ENCODE peak calls at places on chromosome 10, in six cellular contexts. Y is hepatocyte, A is cardiac muscle cell, K is astrocyte, T is body of pancreas, J is ovary. G is an unnamed sample.

GRCh38 chr10:123838596-123839310 is 52.9 kb downstream of the CPXM2 start:
- DNase-seq in Y (no peak), A (no peak), K (no peak), T (no peak), J (no peak), G (no peak)

GRCh38 chr10:7819126-7819470 is 793 bp downstream of the TAF3 start:
- DNase-seq in Y (peak; percentile 81), A (peak; percentile 67), K (peak; percentile 25), T (peak; percentile 53), J (no peak), G (no peak)

GRCh38 chr10:24208661-24209420 is at the start of gene KIAA1217:
- DNase-seq in Y (peak; percentile 75), A (peak; percentile 71), K (peak; percentile 46), T (peak; percentile 62), J (peak; percentile 60), G (no peak)

GRCh38 chr10:78458983-78459638 is 425.4 kb downstream of the RPS24 start:
- DNase-seq in Y (peak; percentile 69), A (no peak), K (peak; percentile 91), T (peak; percentile 48), J (no peak), G (peak; percentile 57)

GRCh38 chr10:82890573-82890972 is 1015.6 kb downstream of the NRG3 start:
- DNase-seq in Y (no peak), A (no peak), K (no peak), T (no peak), J (no peak), G (no peak)

GRCh38 chr10:118595598-118596425 is at the start of gene PRLHR:
- DNase-seq in Y (peak; percentile 74), A (peak; percentile 89), K (peak; percentile 10), T (peak; percentile 57), J (peak; percentile 57), G (no peak)

GRCh38 chr10:101062231-101063161 is 707 bp downstream of the KAZALD1 start:
- DNase-seq in Y (peak; percentile 89), A (peak; percentile 88), K (no peak), T (peak; percentile 62), J (peak; percentile 57), G (no peak)

GRCh38 chr10:17138450-17139062 is 8.9 kb upstream of the CUBN start:
- DNase-seq in Y (no peak), A (no peak), K (no peak), T (no peak), J (no peak), G (no peak)

GRCh38 chr10:60663850-60664249 is 114.4 kb upstream of the CDK1 start:
- DNase-seq in Y (no peak), A (no peak), K (no peak), T (no peak), J (no peak), G (no peak)

GRCh38 chr10:53469383-53469782 is 696.8 kb upstream of the MBL2 start:
- DNase-seq in Y (no peak), A (no peak), K (no peak), T (no peak), J (no peak), G (no peak)

GRCh38 chr10:42491801-42492200 is 146.6 kb downstream of the ZNF33B start:
- DNase-seq in Y (no peak), A (no peak), K (no peak), T (no peak), J (no peak), G (no peak)

GRCh38 chr10:42491001-42491592 is 147.3 kb downstream of the ZNF33B start:
- DNase-seq in Y (no peak), A (no peak), K (peak; percentile 1), T (no peak), J (no peak), G (no peak)

GRCh38 chr10:42488416-42488815 is 150.0 kb downstream of the ZNF33B start:
- DNase-seq in Y (no peak), A (no peak), K (no peak), T (no peak), J (no peak), G (no peak)

GRCh38 chr10:42490368-42490767 is 148.0 kb downstream of the ZNF33B start:
- DNase-seq in Y (no peak), A (no peak), K (no peak), T (no peak), J (no peak), G (no peak)
- H3K4me3 ChIP-seq in Y (no peak overlapping the region), A (no peak overlapping the region), K (no peak overlapping the region), T (no peak overlapping the region), J (no peak overlapping the region), G (no peak overlapping the region)

GRCh38 chr10:93745411-93746065 is 12.2 kb upstream of the LGI1 start:
- DNase-seq in Y (no peak), A (peak; percentile 45), K (no peak), T (no peak), J (no peak), G (no peak)
- TF ChIP-seq CTCF in Y (peak; percentile 36), A (peak; percentile 42), K (peak; percentile 31), T (no peak), J (no peak), G (peak; percentile 20)

GRCh38 chr10:97433430-97434001 is 7.5 kb downstream of the PGAM1 start:
- DNase-seq in Y (no peak), A (no peak), K (no peak), T (no peak), J (no peak), G (no peak)
- H3K36me3 ChIP-seq in Y (no peaks in the 10 kb centered on the region), A (peaks cover 64% of the 10 kb centered on the region), K (peaks cover 40% of the 10 kb centered on the region), T (peaks cover 29% of the 10 kb centered on the region), J (no peaks in the 10 kb centered on the region), G (peaks cover 2% of the 10 kb centered on the region)

DNA sequence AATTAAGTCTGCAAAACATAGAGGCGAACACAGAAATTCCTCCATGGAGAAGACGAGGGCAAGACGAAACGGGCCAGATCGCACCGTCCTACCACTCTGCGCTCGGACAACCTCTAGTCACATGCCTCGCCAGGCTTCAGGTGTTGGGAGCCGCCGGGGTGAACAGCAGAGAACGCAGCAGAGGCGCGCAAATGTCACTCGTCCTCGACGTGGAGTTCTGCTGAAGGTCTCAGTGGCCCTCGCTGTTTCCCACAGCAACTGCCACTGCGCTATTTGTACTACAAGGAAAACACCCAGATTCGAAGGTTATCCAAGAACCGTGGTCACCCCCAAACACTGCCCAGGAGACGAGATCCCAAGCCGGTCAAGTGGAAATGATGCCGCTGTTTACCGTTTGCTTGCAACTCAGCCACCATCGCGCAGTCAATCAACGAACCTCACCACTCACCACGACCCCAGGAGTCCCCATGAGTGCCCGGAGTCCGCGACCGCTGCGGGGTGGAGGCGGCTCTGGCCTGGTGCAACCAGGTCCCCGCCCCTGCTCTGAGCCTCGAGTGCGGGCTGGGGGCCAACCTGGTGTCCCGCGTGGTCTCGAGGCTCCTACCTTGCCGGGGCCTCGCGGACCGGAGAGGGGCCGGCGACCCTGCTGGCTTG is 9.1 kb downstream of the CTBP2 start:
- DNase-seq in Y (no peak), A (no peak), K (no peak), T (no peak), J (no peak), G (no peak)
- H3K4me3 ChIP-seq in Y (no peak overlapping the region), A (no peak overlapping the region), K (no peak overlapping the region), T (no peak overlapping the region), J (peak overlapping the region; percentile 22), G (no peak overlapping the region)

GRCh38 chr10:127916826-127917225 is 9.9 kb downstream of the PTPRE start:
- DNase-seq in Y (no peak), A (no peak), K (no peak), T (no peak), J (no peak), G (no peak)
- TF ChIP-seq CTCF in Y (no peak), A (no peak), K (no peak), T (no peak), J (no peak), G (no peak)

GRCh38 chr10:1010703-1011102 is 15.0 kb downstream of the IDI2 start:
- DNase-seq in Y (no peak), A (no peak), K (no peak), T (no peak), J (no peak), G (no peak)
- H3K36me3 ChIP-seq in Y (peaks cover 4% of the 10 kb centered on the region), A (peaks cover 60% of the 10 kb centered on the region), K (peaks cover 73% of the 10 kb centered on the region), T (peaks cover 58% of the 10 kb centered on the region), J (no peaks in the 10 kb centered on the region), G (peaks cover 2% of the 10 kb centered on the region)

GRCh38 chr10:58518775-58519174 is 6.1 kb downstream of the BICC1 start:
- DNase-seq in Y (peak; percentile 7), A (no peak), K (peak; percentile 57), T (peak; percentile 18), J (no peak), G (peak; percentile 74)
- H3K4me3 ChIP-seq in Y (no peak overlapping the region), A (no peak overlapping the region), K (no peak overlapping the region), T (no peak overlapping the region), J (no peak overlapping the region), G (peak overlapping the region; percentile 26)

DNA sequence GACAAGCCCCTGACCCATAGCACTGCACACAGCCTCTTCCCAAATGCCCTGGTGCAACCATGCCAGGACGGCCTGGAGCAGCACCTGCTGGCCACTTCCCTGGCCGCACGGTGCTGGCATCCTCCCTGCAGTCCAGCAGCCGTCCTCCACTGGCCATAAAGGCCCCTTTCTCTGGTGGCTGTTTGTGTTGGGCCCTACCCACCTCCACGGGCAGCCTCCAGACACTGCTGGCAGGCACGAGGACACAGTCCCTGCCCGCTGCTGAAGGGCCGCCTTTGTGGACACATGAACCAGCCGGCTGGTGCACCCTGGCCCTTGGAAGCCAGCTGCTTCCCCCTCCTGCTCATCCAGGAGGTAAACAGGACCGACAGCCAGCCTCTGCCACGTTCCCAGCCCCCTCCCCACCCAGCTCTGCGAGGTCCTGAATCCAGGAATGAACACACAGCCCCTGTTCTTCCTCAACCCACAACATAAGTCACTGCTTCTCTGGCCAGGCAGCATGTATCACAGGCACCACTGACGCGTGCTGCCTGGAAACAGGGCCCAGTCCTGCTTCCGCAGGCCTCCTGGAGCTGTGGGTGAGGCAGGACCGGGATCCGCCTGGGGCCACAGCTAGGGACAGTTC is 43.8 kb downstream of the SPOCK2 start:
- DNase-seq in Y (peak; percentile 50), A (no peak), K (no peak), T (peak; percentile 33), J (no peak), G (no peak)
- TF ChIP-seq CTCF in Y (peak; percentile 32), A (peak; percentile 30), K (no peak), T (peak; percentile 49), J (peak; percentile 61), G (peak; percentile 72)

G was measured in kidney epithelial cell.